ENCODE peak calls at places on chromosomes 16 and 17, in five cellular contexts. H, F, O, C and G are unnamed samples.

GRCh38 chr17:78956254-78956653 is 23.5 kb downstream of the LGALS3BP start:
- DNase-seq in H (no peak), F (no peak), O (no peak), C (no peak), G (no peak)

GRCh38 chr16:27323781-27324561 is 10.2 kb downstream of the IL4R start:
- DNase-seq in H (no peak), F (peak; percentile 36), O (no peak), C (no peak), G (no peak)

GRCh38 chr17:62807812-62808575 is at the start of gene MARCHF10:
- DNase-seq in H (no peak), F (peak; percentile 40), O (peak; percentile 46), C (peak; percentile 87), G (peak; percentile 42)

GRCh38 chr17:20234266-20234665 is 225.1 kb downstream of the SPECC1 start:
- DNase-seq in H (no peak), F (no peak), O (peak; percentile 26), C (no peak), G (no peak)

GRCh38 chr17:18004345-18004744 is 31.7 kb downstream of the DRC3 start:
- DNase-seq in H (no peak), F (no peak), O (no peak), C (peak; percentile 49), G (no peak)

GRCh38 chr17:80624864-80625263 is 80.2 kb downstream of the RPTOR start:
- DNase-seq in H (no peak), F (no peak), O (no peak), C (no peak), G (no peak)

GRCh38 chr17:41664172-41664457 is 24.6 kb upstream of the EIF1 start:
- DNase-seq in H (no peak), F (no peak), O (no peak), C (no peak), G (no peak)

GRCh38 chr17:15436399-15437369 is 30.7 kb downstream of the CDRT4 start:
- DNase-seq in H (peak; percentile 79), F (peak; percentile 57), O (no peak), C (no peak), G (peak; percentile 63)

GRCh38 chr16:72109300-72109699 is 15.7 kb downstream of the DHX38 start:
- DNase-seq in H (no peak), F (no peak), O (no peak), C (no peak), G (no peak)

GRCh38 chr16:27107185-27107592 is 40.5 kb downstream of the C16orf82 start:
- DNase-seq in H (no peak), F (no peak), O (no peak), C (no peak), G (no peak)

GRCh38 chr17:40452074-40452787 is 9.0 kb downstream of the IGFBP4 start:
- DNase-seq in H (no peak), F (no peak), O (no peak), C (no peak), G (no peak)

GRCh38 chr16:19021747-19022146 is 38.0 kb downstream of the TMC7 start:
- DNase-seq in H (no peak), F (no peak), O (no peak), C (no peak), G (no peak)

GRCh38 chr16:81495321-81496234 is 51.0 kb downstream of the CMIP start:
- DNase-seq in H (no peak), F (peak; percentile 59), O (no peak), C (no peak), G (no peak)

GRCh38 chr17:4938670-4939553 is 934 bp downstream of the SLC25A11 start:
- DNase-seq in H (no peak), F (no peak), O (no peak), C (no peak), G (no peak)

GRCh38 chr17:61221597-61222471 is 177.8 kb upstream of the TBX2 start:
- DNase-seq in H (no peak), F (no peak), O (no peak), C (no peak), G (no peak)

GRCh38 chr17:66518677-66519076 is 216.3 kb downstream of the PRKCA start:
- DNase-seq in H (no peak), F (no peak), O (no peak), C (peak; percentile 52), G (no peak)

GRCh38 chr16:50705436-50706110 is 12.2 kb downstream of the NOD2 start:
- DNase-seq in H (no peak), F (no peak), O (no peak), C (no peak), G (no peak)

GRCh38 chr16:57955572-57955971 is 15.4 kb downstream of the CNGB1 start:
- DNase-seq in H (no peak), F (no peak), O (no peak), C (no peak), G (no peak)

GRCh38 chr16:84607694-84608093 is 10.2 kb downstream of the COTL1 start:
- DNase-seq in H (no peak), F (no peak), O (no peak), C (no peak), G (no peak)

GRCh38 chr16:20084624-20085226 is 11.0 kb upstream of the GPR139 start:
- DNase-seq in H (no peak), F (no peak), O (no peak), C (no peak), G (peak; percentile 6)

GRCh38 chr16:14071576-14072271 is 605 bp downstream of the MRTFB start:
- DNase-seq in H (no peak), F (peak; percentile 66), O (no peak), C (peak; percentile 10), G (no peak)

GRCh38 chr16:12291989-12292759 is 315.6 kb downstream of the SNX29 start:
- DNase-seq in H (no peak), F (no peak), O (no peak), C (no peak), G (no peak)

GRCh38 chr16:818592-818991 is 18.1 kb upstream of the GNG13 start:
- DNase-seq in H (no peak), F (no peak), O (no peak), C (no peak), G (no peak)

GRCh38 chr17:75685508-75685907 is 18.4 kb downstream of the SAP30BP start:
- DNase-seq in H (no peak), F (peak; percentile 2), O (no peak), C (no peak), G (no peak)

GRCh38 chr17:7258731-7259554 is 3.3 kb downstream of the CLDN7 start:
- DNase-seq in H (no peak), F (peak; percentile 85), O (no peak), C (no peak), G (no peak)

GRCh38 chr17:45429338-45430005 is 3.2 kb downstream of the ARHGAP27 start:
- DNase-seq in H (no peak), F (peak; percentile 49), O (no peak), C (no peak), G (no peak)

GRCh38 chr16:87042551-87043272 is 274.5 kb downstream of the C16orf95 start:
- DNase-seq in H (no peak), F (no peak), O (no peak), C (no peak), G (no peak)

GRCh38 chr17:30964878-30965277 is 6.0 kb upstream of the RNF135 start:
- DNase-seq in H (no peak), F (no peak), O (no peak), C (no peak), G (no peak)

GRCh38 chr16:74257061-74257460 is 39.6 kb upstream of the PSMD7 start:
- DNase-seq in H (no peak), F (no peak), O (no peak), C (no peak), G (no peak)

GRCh38 chr16:50616883-50617629 is 64.1 kb downstream of the SNX20 start:
- DNase-seq in H (no peak), F (no peak), O (no peak), C (no peak), G (no peak)

GRCh38 chr17:30391534-30391933 is 12.8 kb downstream of the CPD start:
- DNase-seq in H (no peak), F (no peak), O (no peak), C (no peak), G (no peak)

GRCh38 chr17:77372444-77373297 is 231.9 kb downstream of the SEC14L1 start:
- DNase-seq in H (no peak), F (peak; percentile 85), O (peak; percentile 43), C (peak; percentile 63), G (peak; percentile 32)

GRCh38 chr16:25065899-25066298 is 45.6 kb upstream of the LCMT1 start:
- DNase-seq in H (no peak), F (peak; percentile 42), O (no peak), C (no peak), G (peak; percentile 4)

GRCh38 chr17:77999413-78000173 is 41.1 kb downstream of the TNRC6C start:
- DNase-seq in H (no peak), F (no peak), O (no peak), C (no peak), G (no peak)

GRCh38 chr16:84928679-84929420 is 82.5 kb downstream of the ZDHHC7 start:
- DNase-seq in H (no peak), F (peak; percentile 68), O (no peak), C (no peak), G (no peak)